ENCODE peak calls at places on chromosomes 3 and 15, in eight cellular contexts. G, U, S, F, N, D, O and B are unnamed samples.

GRCh38 chr3:56812749-56813655 is 11.3 kb upstream of the ARHGEF3 start:
- DNase-seq in N (no peak), G (no peak), S (no peak), O (no peak), D (no peak), F (peak; percentile 48), U (no peak), B (no peak)

GRCh38 chr3:172586447-172586846 is 63.2 kb upstream of the TNFSF10 start:
- DNase-seq in S (no peak), F (peak; percentile 58), U (no peak), N (no peak), O (no peak), G (no peak), D (no peak), B (no peak)

GRCh38 chr15:68430471-68431036 is 1.4 kb downstream of the ITGA11 start:
- DNase-seq in U (no peak), G (no peak), F (no peak), D (no peak), O (no peak), N (no peak), S (no peak), B (peak; percentile 61)

GRCh38 chr15:31215490-31216209 is 111.0 kb upstream of the KLF13 start:
- DNase-seq in G (peak; percentile 73), N (peak; percentile 84), D (peak; percentile 76), S (peak; percentile 90), F (peak; percentile 58), U (peak; percentile 59), O (peak; percentile 92), B (peak; percentile 81)

GRCh38 chr3:44981220-44981619 is 5.2 kb downstream of the EXOSC7 start:
- DNase-seq in U (no peak), G (no peak), F (peak; percentile 70), O (no peak), D (no peak), N (no peak), S (no peak), B (no peak)

GRCh38 chr3:78737988-78738387 is 1029.8 kb downstream of the ROBO1 start:
- DNase-seq in O (no peak), N (peak; percentile 90), U (no peak), G (no peak), S (no peak), D (no peak), F (no peak), B (no peak)

GRCh38 chr3:153783106-153783505 is 338.1 kb upstream of the ARHGEF26 start:
- DNase-seq in D (no peak), N (peak; percentile 84), S (no peak), G (peak; percentile 20), U (no peak), O (no peak), F (no peak), B (peak; percentile 73)

GRCh38 chr3:142724682-142725351 is 983 bp downstream of the TRPC1 start:
- DNase-seq in S (no peak), O (peak; percentile 58), U (no peak), G (peak; percentile 60), F (peak; percentile 30), D (peak; percentile 35), N (peak; percentile 79), B (peak; percentile 86)

GRCh38 chr3:177357352-177358084 is 160.2 kb upstream of the TBL1XR1 start:
- DNase-seq in U (no peak), S (no peak), O (no peak), F (peak; percentile 94), N (peak; percentile 51), G (peak; percentile 32), D (no peak), B (peak; percentile 94)

GRCh38 chr15:78668987-78669386 is 28.0 kb upstream of the CHRNB4 start:
- DNase-seq in F (no peak), S (no peak), D (no peak), G (no peak), U (no peak), O (no peak), N (no peak), B (no peak)

GRCh38 chr15:72341361-72341760 is 21.4 kb upstream of the CELF6 start:
- DNase-seq in F (no peak), S (no peak), O (no peak), N (peak; percentile 82), G (peak; percentile 39), D (no peak), U (peak; percentile 18), B (peak; percentile 91)

GRCh38 chr3:135779024-135779423 is 186.5 kb upstream of the PPP2R3A start:
- DNase-seq in O (no peak), U (no peak), N (no peak), S (no peak), F (no peak), G (no peak), D (no peak), B (no peak)

GRCh38 chr15:32834156-32834555 is 116.4 kb downstream of the GREM1 start:
- DNase-seq in F (no peak), G (no peak), O (peak; percentile 43), S (no peak), D (no peak), N (no peak), U (no peak), B (no peak)

GRCh38 chr15:81339321-81339720 is 15.4 kb upstream of the STARD5 start:
- DNase-seq in G (no peak), N (no peak), U (no peak), S (no peak), D (no peak), F (no peak), O (no peak), B (no peak)

GRCh38 chr15:39273805-39274411 is 307.0 kb upstream of the THBS1 start:
- DNase-seq in N (no peak), F (no peak), S (no peak), O (no peak), U (no peak), G (no peak), D (peak; percentile 16), B (no peak)

GRCh38 chr3:36058404-36059035 is 321.8 kb upstream of the STAC start:
- DNase-seq in D (no peak), N (no peak), G (no peak), U (no peak), O (no peak), S (no peak), F (no peak), B (no peak)

GRCh38 chr15:101276501-101277037 is 716 bp downstream of the SELENOS start:
- DNase-seq in O (peak; percentile 58), S (no peak), G (peak; percentile 56), N (peak; percentile 59), U (no peak), F (peak; percentile 63), D (no peak), B (no peak)

GRCh38 chr3:49839193-49839809 is 17.1 kb downstream of the TRAIP start:
- DNase-seq in N (peak; percentile 78), G (peak; percentile 79), O (peak; percentile 77), S (peak; percentile 58), U (peak; percentile 56), D (no peak), F (peak; percentile 71), B (peak; percentile 72)

GRCh38 chr15:89016549-89017041 is 71.7 kb upstream of the ABHD2 start:
- DNase-seq in N (no peak), G (no peak), O (no peak), S (no peak), D (no peak), F (peak; percentile 17), U (no peak), B (peak; percentile 77)

GRCh38 chr3:17290894-17291293 is 406.1 kb downstream of the PLCL2 start:
- DNase-seq in U (no peak), N (no peak), D (no peak), G (no peak), S (no peak), F (peak; percentile 9), O (no peak), B (no peak)

GRCh38 chr3:13544293-13544831 is 4.6 kb upstream of the FBLN2 start:
- DNase-seq in S (no peak), G (no peak), O (no peak), N (no peak), F (peak; percentile 89), U (no peak), D (no peak), B (no peak)

GRCh38 chr15:96585634-96586386 is 255.3 kb downstream of the NR2F2 start:
- DNase-seq in U (no peak), S (no peak), F (peak; percentile 32), G (no peak), N (peak; percentile 53), O (no peak), D (no peak), B (no peak)

GRCh38 chr15:66715181-66715624 is 13.2 kb downstream of the SMAD6 start:
- DNase-seq in N (peak; percentile 30), F (no peak), G (no peak), S (no peak), O (no peak), D (no peak), U (no peak), B (no peak)

GRCh38 chr3:50674349-50675178 is at the start of gene DOCK3:
- DNase-seq in U (peak; percentile 63), N (peak; percentile 74), G (peak; percentile 84), O (peak; percentile 88), F (peak; percentile 38), S (peak; percentile 63), D (peak; percentile 64), B (peak; percentile 74)

GRCh38 chr15:65246939-65247338 is 35.7 kb upstream of the CILP start:
- DNase-seq in G (no peak), D (no peak), O (no peak), N (no peak), U (no peak), F (no peak), S (no peak), B (no peak)

GRCh38 chr3:112074616-112075497 is 11.3 kb upstream of the C3orf52 start:
- DNase-seq in S (no peak), G (peak; percentile 27), F (peak; percentile 98), D (peak; percentile 59), O (no peak), N (peak; percentile 83), U (no peak), B (peak; percentile 98)

GRCh38 chr15:49855917-49856637 is 235.2 kb downstream of the DTWD1 start:
- DNase-seq in N (no peak), G (no peak), D (no peak), S (no peak), F (peak; percentile 99), U (no peak), O (no peak), B (no peak)

GRCh38 chr3:128066111-128066510 is 13.9 kb downstream of the SEC61A1 start:
- DNase-seq in S (no peak), N (peak; percentile 36), O (no peak), G (no peak), D (no peak), U (no peak), F (no peak), B (no peak)

GRCh38 chr15:76470691-76471090 is 134.1 kb downstream of the ISL2 start:
- DNase-seq in D (no peak), G (no peak), N (no peak), U (no peak), S (no peak), O (no peak), F (peak; percentile 65), B (no peak)